ENCODE peak calls at places on chromosomes 11 and 22, in ten cellular contexts. Y is choroid plexus epithelial cell, G is NAMALWA, W is AG08395, J is cardiac fibroblast, L is left colon, E is PC-9, F is posterior vena cava, Q is endothelial cell, C is esophagus muscularis mucosa. B is an unnamed sample.

GRCh38 chr11:21640491-21640890 is 552.4 kb upstream of the ANO5 start:
- DNase-seq in Y (no peak), G (no peak), W (no peak), J (no peak), L (no peak), E (no peak), F (no peak), Q (no peak), C (no peak), B (peak)

GRCh38 chr11:67303989-67304411 is 670 bp downstream of the SSH3 start:
- DNase-seq in Y (no peak), G (no peak), W (peak), J (peak), L (no peak), E (peak), F (peak), Q (no peak), C (no peak), B (no peak)

GRCh38 chr11:131978351-131978750 is 607.9 kb downstream of the NTM start:
- DNase-seq in Y (no peak), G (no peak), W (no peak), J (no peak), L (no peak), E (no peak), F (no peak), Q (no peak), C (no peak), B (no peak)

GRCh38 chr11:75536786-75537629 is 11.3 kb upstream of the GDPD5 start:
- DNase-seq in Y (no peak), G (peak), W (no peak), J (no peak), L (no peak), E (peak), F (no peak), Q (no peak), C (no peak), B (peak)

GRCh38 chr22:43832393-43833265 is 20.5 kb upstream of the EFCAB6 start:
- DNase-seq in Y (no peak), G (no peak), W (no peak), J (no peak), L (no peak), E (no peak), F (no peak), Q (no peak), C (no peak), B (no peak)

GRCh38 chr22:38657248-38657909 is 941 bp downstream of the CBY1 start:
- DNase-seq in Y (peak), G (peak), W (peak), J (peak), L (no peak), E (peak), F (no peak), Q (peak), C (no peak), B (peak)

GRCh38 chr22:38484244-38484643 is 16.3 kb downstream of the KDELR3 start:
- DNase-seq in Y (no peak), G (no peak), W (no peak), J (no peak), L (no peak), E (no peak), F (no peak), Q (no peak), C (no peak), B (no peak)

GRCh38 chr22:25062378-25063095 is 110.0 kb downstream of the KIAA1671 start:
- DNase-seq in Y (no peak), G (no peak), W (no peak), J (no peak), L (no peak), E (no peak), F (no peak), Q (no peak), C (no peak), B (no peak)

GRCh38 chr22:48153726-48154125 is 1391.3 kb downstream of the TBC1D22A start:
- DNase-seq in Y (no peak), G (no peak), W (no peak), J (no peak), L (peak), E (no peak), F (no peak), Q (no peak), C (no peak), B (no peak)

GRCh38 chr11:19419813-19420212 is 179.1 kb upstream of the E2F8 start:
- DNase-seq in Y (peak), G (no peak), W (no peak), J (peak), L (no peak), E (peak), F (no peak), Q (no peak), C (no peak), B (no peak)

GRCh38 chr11:73113426-73113825 is 28.7 kb downstream of the FCHSD2 start:
- DNase-seq in Y (no peak), G (no peak), W (no peak), J (no peak), L (no peak), E (no peak), F (no peak), Q (no peak), C (no peak), B (no peak)

GRCh38 chr22:33380789-33381530 is 322.8 kb upstream of the SYN3 start:
- DNase-seq in Y (peak), G (no peak), W (peak), J (peak), L (no peak), E (no peak), F (no peak), Q (no peak), C (peak), B (no peak)

GRCh38 chr11:123740787-123741158 is 687 bp downstream of the ZNF202 start:
- DNase-seq in Y (peak), G (peak), W (no peak), J (no peak), L (no peak), E (peak), F (no peak), Q (no peak), C (no peak), B (no peak)

GRCh38 chr11:3220521-3221407 is 2.2 kb upstream of the MRGPRG start:
- DNase-seq in Y (no peak), G (no peak), W (no peak), J (no peak), L (no peak), E (no peak), F (peak), Q (no peak), C (no peak), B (no peak)

GRCh38 chr11:132206993-132207392 is 836.6 kb downstream of the NTM start:
- DNase-seq in Y (no peak), G (no peak), W (no peak), J (no peak), L (no peak), E (no peak), F (no peak), Q (no peak), C (no peak), B (no peak)

GRCh38 chr11:60931897-60932296 is 7.6 kb downstream of the TMEM132A start:
- DNase-seq in Y (no peak), G (no peak), W (no peak), J (no peak), L (no peak), E (no peak), F (no peak), Q (no peak), C (no peak), B (peak)

GRCh38 chr22:49855491-49855911 is 1.9 kb downstream of the ZBED4 start:
- DNase-seq in Y (peak), G (no peak), W (no peak), J (peak), L (no peak), E (peak), F (no peak), Q (no peak), C (no peak), B (no peak)

GRCh38 chr11:8809185-8809584 is 101.8 kb upstream of the AKIP1 start:
- DNase-seq in Y (peak), G (no peak), W (no peak), J (no peak), L (no peak), E (no peak), F (no peak), Q (no peak), C (no peak), B (no peak)

GRCh38 chr22:34416321-34416900 is 496.1 kb upstream of the LARGE1 start:
- DNase-seq in Y (no peak), G (no peak), W (no peak), J (no peak), L (no peak), E (no peak), F (no peak), Q (no peak), C (peak), B (no peak)

GRCh38 chr11:105466582-105467228 is 143.2 kb upstream of the GRIA4 start:
- DNase-seq in Y (peak), G (no peak), W (no peak), J (peak), L (no peak), E (peak), F (no peak), Q (no peak), C (no peak), B (no peak)

GRCh38 chr11:75492181-75492820 is 33.4 kb downstream of the GDPD5 start:
- DNase-seq in Y (peak), G (peak), W (no peak), J (no peak), L (no peak), E (no peak), F (peak), Q (peak), C (no peak), B (peak)

GRCh38 chr11:5476184-5476819 is 12.2 kb upstream of the OR52D1 start:
- DNase-seq in Y (peak), G (peak), W (peak), J (peak), L (no peak), E (peak), F (no peak), Q (peak), C (no peak), B (peak)

GRCh38 chr22:29697853-29698598 is 21.8 kb upstream of the CABP7 start:
- DNase-seq in Y (no peak), G (no peak), W (no peak), J (no peak), L (no peak), E (no peak), F (no peak), Q (no peak), C (no peak), B (no peak)

B was measured in Karpas-422.